ENCODE peak calls at places on chromosomes 11 and 22, in nine cellular contexts. K is breast epithelium, Y is left ventricle myocardium inferior, R is K562, Z is psoas muscle, Q is mammary epithelial cell, L is lower lobe of right lung, M is cardiac muscle cell, B is upper lobe of right lung. D is an unnamed sample. For H3K4me1, the result is how much of the 10 kb centered on the place peaks cover.

GRCh38 chr11:34345012-34345804 is 12.6 kb downstream of the ABTB2 start:
- DNase-seq in K (peak), Y (peak), R (no peak), Z (peak), Q (peak), L (no peak), M (peak), B (no peak), D (peak)

GRCh38 chr22:43395296-43395695 is 16.5 kb upstream of the MPPED1 start:
- DNase-seq in K (no peak), Y (no peak), R (no peak), Z (no peak), Q (no peak), L (no peak), M (no peak), B (no peak), D (no peak)

GRCh38 chr22:49076300-49077035 is 751.2 kb downstream of the BRD1 start:
- DNase-seq in K (no peak), Y (no peak), R (no peak), Z (no peak), Q (no peak), L (no peak), M (no peak), B (peak), D (no peak)

GRCh38 chr22:31099841-31100761 is 7.3 kb downstream of the SELENOM start:
- DNase-seq in K (no peak), Y (no peak), R (no peak), Z (peak), Q (no peak), L (no peak), M (no peak), B (no peak), D (no peak)

GRCh38 chr22:48103126-48103875 is 1340.9 kb downstream of the TBC1D22A start:
- DNase-seq in K (no peak), Y (no peak), R (no peak), Z (no peak), Q (no peak), L (no peak), M (no peak), B (no peak), D (no peak)

GRCh38 chr11:94740975-94741707 is 27.0 kb upstream of the AMOTL1 start:
- DNase-seq in K (peak), Y (no peak), R (peak), Z (peak), Q (peak), L (peak), M (peak), B (peak), D (peak)

GRCh38 chr22:22201185-22201924 is 43.2 kb upstream of the VPREB1 start:
- DNase-seq in K (peak), Y (peak), R (peak), Z (peak), Q (no peak), L (peak), M (no peak), B (peak), D (no peak)

GRCh38 chr11:93577291-93577690 is 34.1 kb upstream of the SMCO4 start:
- DNase-seq in K (no peak), Y (no peak), R (no peak), Z (no peak), Q (peak), L (no peak), M (peak), B (no peak), D (no peak)

GRCh38 chr11:113382121-113382520 is 5.5 kb upstream of the ANKK1 start:
- DNase-seq in K (no peak), Y (no peak), R (no peak), Z (no peak), Q (no peak), L (no peak), M (no peak), B (no peak), D (no peak)

GRCh38 chr22:42397332-42398246 is 34.6 kb downstream of the NFAM1 start:
- DNase-seq in K (no peak), Y (peak), R (no peak), Z (no peak), Q (no peak), L (peak), M (no peak), B (no peak), D (no peak)

GRCh38 chr11:11985954-11986949 is 22.2 kb downstream of the DKK3 start:
- DNase-seq in K (no peak), Y (no peak), R (no peak), Z (no peak), Q (no peak), L (no peak), M (no peak), B (peak), D (no peak)

GRCh38 chr11:114348200-114349191 is 51.8 kb downstream of the C11orf71 start:
- DNase-seq in K (no peak), Y (no peak), R (no peak), Z (no peak), Q (peak), L (no peak), M (peak), B (no peak), D (no peak)

GRCh38 chr22:48594016-48594756 is 1233.5 kb downstream of the BRD1 start:
- DNase-seq in K (no peak), Y (no peak), R (no peak), Z (no peak), Q (no peak), L (no peak), M (no peak), B (no peak), D (no peak)

GRCh38 chr11:100719809-100720221 is 32.7 kb downstream of the ARHGAP42 start:
- DNase-seq in K (no peak), Y (no peak), R (no peak), Z (peak), Q (peak), L (no peak), M (peak), B (no peak), D (peak)

GRCh38 chr11:43790444-43790794 is 90.2 kb upstream of the ALKBH3 start:
- DNase-seq in K (no peak), Y (no peak), R (no peak), Z (no peak), Q (peak), L (no peak), M (peak), B (no peak), D (no peak)

GRCh38 chr11:12083380-12083779 is 27.0 kb upstream of the MICAL2 start:
- DNase-seq in K (no peak), Y (no peak), R (peak), Z (no peak), Q (no peak), L (no peak), M (no peak), B (no peak), D (no peak)

GRCh38 chr22:41862160-41862529 is 29.2 kb downstream of the SREBF2 start:
- DNase-seq in K (no peak), Y (no peak), R (no peak), Z (no peak), Q (peak), L (no peak), M (peak), B (no peak), D (no peak)

GRCh38 chr11:93234602-93235207 is 36.9 kb upstream of the SLC36A4 start:
- DNase-seq in K (peak), Y (peak), R (peak), Z (peak), Q (peak), L (peak), M (peak), B (peak), D (peak)

GRCh38 chr11:59668188-59668949 is 468 bp downstream of the PATL1 start:
- DNase-seq in K (peak), Y (peak), R (peak), Z (peak), Q (peak), L (peak), M (peak), B (peak), D (peak)

GRCh38 chr11:131579932-131580387 is 209.5 kb downstream of the NTM start:
- DNase-seq in K (no peak), Y (no peak), R (peak), Z (peak), Q (peak), L (no peak), M (peak), B (no peak), D (no peak)

GRCh38 chr22:32546935-32547334 is 72.3 kb downstream of the FBXO7 start:
- DNase-seq in K (no peak), Y (no peak), R (no peak), Z (no peak), Q (no peak), L (no peak), M (no peak), B (no peak), D (no peak)

GRCh38 chr22:49848690-49849160 is 4.9 kb upstream of the ZBED4 start:
- DNase-seq in K (peak), Y (no peak), R (no peak), Z (no peak), Q (no peak), L (no peak), M (no peak), B (peak), D (no peak)

GRCh38 chr11:60018058-60018457 is 1.1 kb downstream of the OOSP4B start:
- DNase-seq in K (no peak), Y (no peak), R (no peak), Z (no peak), Q (no peak), L (no peak), M (no peak), B (no peak), D (no peak)

GRCh38 chr22:21041937-21042336 is 3.8 kb upstream of the LRRC74B start:
- DNase-seq in K (no peak), Y (no peak), R (no peak), Z (no peak), Q (peak), L (peak), M (no peak), B (no peak), D (no peak)

GRCh38 chr11:67439321-67440228 is 2.1 kb upstream of the PTPRCAP start:
- DNase-seq in K (no peak), Y (no peak), R (no peak), Z (no peak), Q (no peak), L (no peak), M (peak), B (no peak), D (peak)

GRCh38 chr11:96006016-96006415 is 82.1 kb upstream of the MTMR2 start:
- DNase-seq in K (no peak), Y (no peak), R (no peak), Z (no peak), Q (no peak), L (no peak), M (no peak), B (no peak), D (no peak)

GRCh38 chr22:29226246-29226981 is 20.7 kb downstream of the EMID1 start:
- DNase-seq in K (no peak), Y (no peak), R (no peak), Z (no peak), Q (no peak), L (no peak), M (no peak), B (no peak), D (no peak)

GRCh38 chr11:111162306-111162705 is 83.2 kb upstream of the POU2AF2 start:
- DNase-seq in K (no peak), Y (no peak), R (no peak), Z (no peak), Q (peak), L (no peak), M (peak), B (no peak), D (no peak)

GRCh38 chr11:20310137-20310536 is 53.4 kb upstream of the HTATIP2 start:
- DNase-seq in K (no peak), Y (no peak), R (no peak), Z (no peak), Q (no peak), L (no peak), M (no peak), B (no peak), D (no peak)

GRCh38 chr11:111635706-111636045 is 33.4 kb downstream of the SIK2 start:
- DNase-seq in K (no peak), Y (peak), R (peak), Z (peak), Q (no peak), L (no peak), M (peak), B (no peak), D (peak)

GRCh38 chr22:28958611-28959010 is 75.2 kb downstream of the ZNRF3 start:
- DNase-seq in K (no peak), Y (no peak), R (no peak), Z (no peak), Q (peak), L (no peak), M (peak), B (no peak), D (peak)

GRCh38 chr11:46686886-46687810 is 13.3 kb downstream of the ARHGAP1 start:
- DNase-seq in K (no peak), Y (no peak), R (no peak), Z (no peak), Q (peak), L (peak), M (peak), B (no peak), D (no peak)

GRCh38 chr11:47359586-47359985 is 7.1 kb upstream of the MYBPC3 start:
- DNase-seq in K (no peak), Y (no peak), R (no peak), Z (no peak), Q (no peak), L (peak), M (no peak), B (no peak), D (no peak)

GRCh38 chr11:116366980-116367640 is 405.7 kb downstream of the BUD13 start:
- DNase-seq in K (no peak), Y (no peak), R (no peak), Z (no peak), Q (peak), L (no peak), M (peak), B (no peak), D (no peak)

GRCh38 chr11:105723269-105723668 is 113.4 kb downstream of the GRIA4 start:
- DNase-seq in K (no peak), Y (no peak), R (no peak), Z (no peak), Q (no peak), L (no peak), M (no peak), B (no peak), D (no peak)

GRCh38 chr11:19951558-19952083 is 208.7 kb downstream of the DBX1 start:
- DNase-seq in K (no peak), Y (no peak), R (peak), Z (no peak), Q (peak), L (no peak), M (peak), B (no peak), D (no peak)

GRCh38 chr11:65880844-65881421 is 1.3 kb downstream of the CTSW start:
- DNase-seq in K (no peak), Y (no peak), R (no peak), Z (no peak), Q (no peak), L (peak), M (no peak), B (no peak), D (no peak)

GRCh38 chr11:118956847-118957469 is 860 bp downstream of the UPK2 start:
- DNase-seq in K (no peak), Y (no peak), R (no peak), Z (no peak), Q (no peak), L (no peak), M (no peak), B (no peak), D (no peak)
- TF ChIP-seq CTCF in K (peak), Y (no peak), R (no peak), Z (no peak), Q (no peak), L (peak), M (no peak), B (no peak), D (peak)

DNA sequence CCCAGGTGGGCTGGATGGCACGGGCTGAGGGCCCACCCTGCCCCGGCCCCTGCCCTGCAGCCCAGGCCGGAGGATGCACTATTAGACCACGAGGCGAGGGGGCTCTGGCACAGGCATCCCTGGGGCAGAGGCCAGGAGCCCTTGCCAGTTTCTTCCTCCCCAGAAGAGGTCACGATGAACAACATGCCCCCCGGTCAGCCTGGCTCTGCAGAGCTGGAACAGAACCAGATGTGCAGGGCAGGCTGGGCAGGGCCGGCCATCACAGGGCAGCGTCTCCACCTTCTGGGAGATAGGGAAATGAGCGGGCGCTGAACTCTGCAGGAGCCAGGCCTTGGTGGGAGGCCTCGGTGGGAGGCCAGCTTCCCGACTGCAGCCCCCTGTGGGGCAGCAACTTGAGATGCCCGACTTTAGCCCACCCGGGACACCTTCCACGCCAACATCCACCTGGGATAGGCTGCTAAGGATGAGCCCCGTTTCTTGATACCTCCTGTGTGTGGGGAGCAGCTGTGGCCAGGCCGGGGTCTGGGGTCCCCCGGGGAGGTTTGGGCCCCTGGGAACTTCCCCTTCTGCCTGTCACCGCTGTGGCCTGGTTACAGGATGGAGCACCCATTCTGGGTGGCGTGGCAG is 21.8 kb upstream of the GNB1L start:
- DNase-seq in K (peak), Y (peak), R (no peak), Z (peak), Q (no peak), L (peak), M (no peak), B (peak), D (peak)
- H3K4me1 ChIP-seq in K (under half), Y (under half), R (under half), Z (under half), Q (half or more), L (under half), M (under half), B (under half), D (under half)

GRCh38 chr11:48384670-48385069 is 18.4 kb upstream of the OR4C5 start:
- DNase-seq in K (no peak), Y (no peak), R (peak), Z (no peak), Q (no peak), L (no peak), M (no peak), B (no peak), D (no peak)
- TF ChIP-seq CTCF in K (no peak), Y (no peak), R (no peak), Z (no peak), Q (no peak), L (no peak), M (no peak), B (no peak), D (no peak)

GRCh38 chr22:25758316-25758715 is 16.3 kb downstream of the MYO18B start:
- DNase-seq in K (no peak), Y (no peak), R (no peak), Z (no peak), Q (no peak), L (no peak), M (no peak), B (no peak), D (no peak)
- H3K4me1 ChIP-seq in K (under half), Y (half or more), R (under half), Z (half or more), Q (under half), L (under half), M (under half), B (under half), D (half or more)

DNA sequence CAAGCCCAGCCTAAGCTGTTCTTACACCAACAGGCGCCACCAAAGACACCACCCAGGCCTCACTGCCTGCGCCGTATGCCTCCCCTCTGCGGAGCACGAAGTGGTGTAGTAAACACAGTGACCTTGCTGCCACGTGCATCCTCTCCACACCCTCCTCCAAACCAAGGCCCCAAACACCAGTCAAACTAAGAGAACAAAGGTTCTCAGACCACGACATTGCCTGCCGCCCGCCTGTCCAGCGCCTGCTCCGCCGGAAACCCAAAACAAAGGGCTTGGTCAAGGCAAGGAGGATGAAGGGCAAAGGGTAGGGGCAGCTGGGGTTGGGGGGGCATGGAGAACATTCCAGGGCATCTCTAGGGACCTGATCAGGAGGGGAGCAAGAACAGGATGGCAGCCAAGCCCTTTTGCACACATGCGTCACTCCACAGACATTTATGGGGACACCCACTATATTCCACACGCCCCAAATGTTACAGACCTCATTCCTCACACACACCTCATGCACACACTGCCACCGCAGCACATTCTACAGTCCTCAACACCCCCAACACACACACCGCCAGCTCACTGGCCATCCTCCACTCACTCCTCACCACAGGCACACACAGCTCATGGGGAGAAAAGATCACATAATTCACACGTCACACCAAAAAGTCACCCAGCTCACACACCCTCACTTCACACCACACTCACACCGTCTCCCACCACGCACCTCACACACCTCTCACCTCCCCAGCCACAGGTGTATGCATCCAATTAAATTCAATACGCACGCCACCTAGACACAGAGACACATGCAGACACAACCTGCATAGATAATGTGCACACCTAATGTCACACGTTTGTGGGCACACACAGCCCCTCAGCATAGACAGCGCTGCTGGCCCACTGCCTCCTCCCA is 34.5 kb downstream of the PDE2A start:
- DNase-seq in K (no peak), Y (peak), R (no peak), Z (no peak), Q (no peak), L (no peak), M (no peak), B (no peak), D (no peak)
- TF ChIP-seq CTCF in K (no peak), Y (no peak), R (no peak), Z (no peak), Q (no peak), L (no peak), M (no peak), B (no peak), D (no peak)

GRCh38 chr11:61683961-61684869 is 4.0 kb downstream of the DAGLA start:
- DNase-seq in K (no peak), Y (no peak), R (no peak), Z (no peak), Q (no peak), L (no peak), M (peak), B (no peak), D (no peak)
- H3K4me1 ChIP-seq in K (under half), Y (half or more), R (under half), Z (under half), Q (under half), L (under half), M (under half), B (under half), D (under half)

DNA sequence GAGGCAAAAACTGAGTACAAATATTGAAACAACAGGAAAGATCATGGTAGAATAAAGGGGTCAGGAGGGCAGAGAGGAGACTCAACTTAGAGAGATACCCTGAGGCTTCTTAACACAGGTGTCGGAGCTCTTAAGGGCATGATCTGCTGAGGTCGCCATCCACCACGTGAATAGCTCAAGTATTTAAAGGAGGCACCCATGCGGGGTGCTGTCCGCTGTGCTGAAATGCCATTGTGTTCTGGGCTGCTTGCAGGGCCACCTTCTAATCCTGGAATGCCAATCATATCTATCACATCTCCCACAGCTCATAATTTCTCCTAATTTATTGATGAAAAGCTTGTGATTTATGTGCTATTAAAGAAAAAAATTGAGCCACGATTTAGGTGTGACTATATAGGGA is 90.2 kb downstream of the SEZ6L start:
- DNase-seq in K (no peak), Y (no peak), R (no peak), Z (no peak), Q (peak), L (no peak), M (peak), B (no peak), D (no peak)
- TF ChIP-seq CTCF in K (no peak), Y (no peak), R (peak), Z (no peak), Q (no peak), L (no peak), M (no peak), B (no peak), D (no peak)

GRCh38 chr11:125201525-125202121 is 37.1 kb downstream of the PKNOX2 start:
- DNase-seq in K (no peak), Y (no peak), R (no peak), Z (peak), Q (peak), L (no peak), M (peak), B (peak), D (peak)
- H3K4me1 ChIP-seq in K (under half), Y (under half), R (under half), Z (under half), Q (under half), L (under half), M (under half), B (under half), D (under half)

D was measured in gastrocnemius medialis.